ENCODE peak calls at places on chromosome 5, in seven cellular contexts. One of them, this sample, is unnamed.

GRCh38 chr5:6705088-6705487 is 8.1 kb upstream of the TENT4A start:
- DNase-seq in OCI-LY7: no peak
- DNase-seq in HL-60: no peak
- DNase-seq in A549: no peak
- DNase-seq in mesenchymal stem cell: peak
- DNase-seq in transverse colon: no peak
- DNase-seq in fibroblast of pulmonary artery: no peak
- DNase-seq in this sample: no peak

GRCh38 chr5:115565233-115565632 is 20.7 kb upstream of the FEM1C start:
- DNase-seq in A549: no peak
- DNase-seq in mesenchymal stem cell: no peak
- DNase-seq in OCI-LY7: no peak
- DNase-seq in HL-60: no peak
- DNase-seq in fibroblast of pulmonary artery: no peak
- DNase-seq in transverse colon: no peak
- DNase-seq in this sample: no peak

GRCh38 chr5:180291234-180291940 is 496 bp downstream of the MAPK9 start:
- DNase-seq in transverse colon: peak
- DNase-seq in OCI-LY7: peak
- DNase-seq in mesenchymal stem cell: peak
- DNase-seq in HL-60: no peak
- DNase-seq in fibroblast of pulmonary artery: no peak
- DNase-seq in A549: no peak
- DNase-seq in this sample: no peak

GRCh38 chr5:116411101-116411571 is 163.5 kb downstream of the SEMA6A start:
- DNase-seq in A549: no peak
- DNase-seq in fibroblast of pulmonary artery: peak
- DNase-seq in HL-60: no peak
- DNase-seq in OCI-LY7: no peak
- DNase-seq in mesenchymal stem cell: no peak
- DNase-seq in transverse colon: no peak
- DNase-seq in this sample: no peak

GRCh38 chr5:59132131-59132530 is 549.3 kb downstream of the RAB3C start:
- DNase-seq in OCI-LY7: no peak
- DNase-seq in HL-60: no peak
- DNase-seq in transverse colon: no peak
- DNase-seq in fibroblast of pulmonary artery: no peak
- DNase-seq in mesenchymal stem cell: no peak
- DNase-seq in A549: no peak
- DNase-seq in this sample: no peak

GRCh38 chr5:98543490-98543889 is 230.0 kb upstream of the RGMB start:
- DNase-seq in HL-60: no peak
- DNase-seq in fibroblast of pulmonary artery: no peak
- DNase-seq in OCI-LY7: no peak
- DNase-seq in transverse colon: no peak
- DNase-seq in A549: no peak
- DNase-seq in mesenchymal stem cell: no peak
- DNase-seq in this sample: no peak

GRCh38 chr5:72508241-72509170 is 1.3 kb upstream of the ZNF366 start:
- DNase-seq in A549: no peak
- DNase-seq in HL-60: no peak
- DNase-seq in OCI-LY7: peak
- DNase-seq in transverse colon: no peak
- DNase-seq in fibroblast of pulmonary artery: no peak
- DNase-seq in mesenchymal stem cell: no peak
- DNase-seq in this sample: no peak

GRCh38 chr5:137693951-137694721 is 41.8 kb downstream of the KLHL3 start:
- DNase-seq in transverse colon: no peak
- DNase-seq in A549: no peak
- DNase-seq in mesenchymal stem cell: no peak
- DNase-seq in OCI-LY7: no peak
- DNase-seq in fibroblast of pulmonary artery: no peak
- DNase-seq in HL-60: no peak
- DNase-seq in this sample: no peak

GRCh38 chr5:18048449-18048848 is 414.2 kb downstream of the TAF11L14 start:
- DNase-seq in transverse colon: no peak
- DNase-seq in HL-60: no peak
- DNase-seq in fibroblast of pulmonary artery: no peak
- DNase-seq in OCI-LY7: no peak
- DNase-seq in A549: peak
- DNase-seq in mesenchymal stem cell: no peak
- DNase-seq in this sample: peak

GRCh38 chr5:174501461-174502069 is 222.8 kb upstream of the MSX2 start:
- DNase-seq in OCI-LY7: no peak
- DNase-seq in mesenchymal stem cell: no peak
- DNase-seq in A549: no peak
- DNase-seq in HL-60: no peak
- DNase-seq in fibroblast of pulmonary artery: peak
- DNase-seq in transverse colon: no peak
- DNase-seq in this sample: no peak

GRCh38 chr5:91217859-91218258 is 165.3 kb downstream of the ARRDC3 start:
- DNase-seq in mesenchymal stem cell: no peak
- DNase-seq in A549: no peak
- DNase-seq in fibroblast of pulmonary artery: no peak
- DNase-seq in HL-60: no peak
- DNase-seq in transverse colon: no peak
- DNase-seq in OCI-LY7: no peak
- DNase-seq in this sample: no peak

GRCh38 chr5:75510417-75510835 is 1.0 kb downstream of the CERT1 start:
- DNase-seq in OCI-LY7: peak
- DNase-seq in mesenchymal stem cell: peak
- DNase-seq in A549: no peak
- DNase-seq in transverse colon: peak
- DNase-seq in fibroblast of pulmonary artery: peak
- DNase-seq in HL-60: no peak
- DNase-seq in this sample: no peak

GRCh38 chr5:172274951-172275753 is 8.4 kb downstream of the UBTD2 start:
- DNase-seq in fibroblast of pulmonary artery: peak
- DNase-seq in OCI-LY7: no peak
- DNase-seq in transverse colon: no peak
- DNase-seq in mesenchymal stem cell: peak
- DNase-seq in A549: no peak
- DNase-seq in HL-60: no peak
- DNase-seq in this sample: no peak

GRCh38 chr5:68242743-68243142 is 27.2 kb downstream of the PIK3R1 start:
- DNase-seq in OCI-LY7: no peak
- DNase-seq in A549: no peak
- DNase-seq in mesenchymal stem cell: peak
- DNase-seq in HL-60: no peak
- DNase-seq in fibroblast of pulmonary artery: peak
- DNase-seq in transverse colon: no peak
- DNase-seq in this sample: no peak

GRCh38 chr5:68240771-68241170 is 25.2 kb downstream of the PIK3R1 start:
- DNase-seq in mesenchymal stem cell: no peak
- DNase-seq in OCI-LY7: no peak
- DNase-seq in A549: no peak
- DNase-seq in transverse colon: no peak
- DNase-seq in HL-60: no peak
- DNase-seq in fibroblast of pulmonary artery: no peak
- DNase-seq in this sample: no peak

GRCh38 chr5:68243251-68243650 is 27.7 kb downstream of the PIK3R1 start:
- DNase-seq in transverse colon: no peak
- DNase-seq in OCI-LY7: no peak
- DNase-seq in mesenchymal stem cell: no peak
- DNase-seq in HL-60: no peak
- DNase-seq in A549: no peak
- DNase-seq in fibroblast of pulmonary artery: no peak
- DNase-seq in this sample: no peak

GRCh38 chr5:68245325-68245724 is 29.8 kb downstream of the PIK3R1 start:
- DNase-seq in transverse colon: no peak
- DNase-seq in fibroblast of pulmonary artery: peak
- DNase-seq in mesenchymal stem cell: peak
- DNase-seq in OCI-LY7: no peak
- DNase-seq in HL-60: no peak
- DNase-seq in A549: no peak
- DNase-seq in this sample: no peak

DNA sequence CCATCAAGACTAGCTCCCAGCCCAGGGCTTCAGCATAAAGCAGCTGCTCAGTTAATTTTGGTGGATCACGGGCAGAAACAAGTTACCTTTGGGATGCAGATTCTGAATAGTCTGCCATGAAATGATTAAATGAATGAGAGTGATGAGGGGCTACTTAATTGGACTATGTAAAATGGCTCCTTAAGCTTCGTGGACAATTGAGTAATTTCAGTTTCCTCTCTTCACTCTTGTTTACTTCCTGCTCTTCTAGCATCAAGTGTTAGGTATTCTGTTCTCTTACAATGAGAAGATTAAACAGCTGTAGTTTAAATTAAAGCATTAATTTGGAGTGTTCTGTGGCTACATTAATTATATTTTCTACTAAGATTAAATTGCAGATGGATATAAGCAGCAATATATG is 28.1 kb downstream of the PIK3R1 start:
- DNase-seq in transverse colon: no peak
- DNase-seq in mesenchymal stem cell: no peak
- DNase-seq in HL-60: no peak
- DNase-seq in A549: no peak
- DNase-seq in fibroblast of pulmonary artery: no peak
- DNase-seq in OCI-LY7: no peak
- DNase-seq in this sample: no peak
- H3K4me3 ChIP-seq in transverse colon: no peak
- H3K4me3 ChIP-seq in mesenchymal stem cell: no peak
- H3K4me3 ChIP-seq in HL-60: no peak
- H3K4me3 ChIP-seq in A549: no peak
- H3K4me3 ChIP-seq in fibroblast of pulmonary artery: no peak
- H3K4me3 ChIP-seq in OCI-LY7: no peak
- H3K4me3 ChIP-seq in this sample: no peak

DNA sequence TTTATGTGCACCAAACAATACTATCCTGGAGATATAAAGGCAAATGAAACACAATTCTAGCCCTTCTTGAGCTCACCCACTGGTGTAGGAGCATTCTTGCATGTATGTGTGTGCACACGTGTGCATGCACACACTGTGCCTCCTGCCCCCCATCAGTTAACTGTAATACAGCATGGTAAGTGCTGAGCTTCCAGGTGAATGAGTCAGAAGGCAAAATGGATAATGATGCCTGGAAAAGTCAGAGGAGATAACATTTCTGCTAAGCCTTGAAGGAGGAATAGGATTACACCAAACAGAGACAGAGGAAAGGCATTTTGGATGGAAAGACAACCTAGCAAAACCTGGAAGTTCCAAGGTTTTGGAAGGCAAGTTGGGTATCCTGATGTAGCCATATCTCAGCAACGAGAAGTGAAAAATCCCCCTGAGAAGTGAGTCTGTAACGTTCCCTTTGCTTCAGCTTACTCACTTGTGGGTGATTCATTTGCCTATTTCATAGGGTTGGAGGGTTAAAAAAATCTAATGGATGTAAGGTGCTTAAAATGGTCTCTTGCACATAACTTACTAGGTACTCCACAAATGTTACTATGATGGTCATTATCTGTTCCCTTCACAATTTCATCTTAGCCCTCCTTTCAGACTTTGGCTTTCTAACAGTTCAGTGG is 101.4 kb upstream of the STC2 start:
- DNase-seq in mesenchymal stem cell: peak
- DNase-seq in HL-60: no peak
- DNase-seq in transverse colon: no peak
- DNase-seq in OCI-LY7: no peak
- DNase-seq in A549: no peak
- DNase-seq in fibroblast of pulmonary artery: no peak
- DNase-seq in this sample: no peak
- H3K4me3 ChIP-seq in mesenchymal stem cell: no peak
- H3K4me3 ChIP-seq in HL-60: no peak
- H3K4me3 ChIP-seq in transverse colon: no peak
- H3K4me3 ChIP-seq in OCI-LY7: no peak
- H3K4me3 ChIP-seq in A549: no peak
- H3K4me3 ChIP-seq in fibroblast of pulmonary artery: no peak
- H3K4me3 ChIP-seq in this sample: no peak

GRCh38 chr5:111447099-111447498 is 65.2 kb downstream of the STARD4 start:
- DNase-seq in HL-60: no peak
- DNase-seq in A549: no peak
- DNase-seq in transverse colon: no peak
- DNase-seq in fibroblast of pulmonary artery: no peak
- DNase-seq in mesenchymal stem cell: peak
- DNase-seq in OCI-LY7: no peak
- DNase-seq in this sample: no peak
- H3K4me3 ChIP-seq in HL-60: no peak
- H3K4me3 ChIP-seq in A549: no peak
- H3K4me3 ChIP-seq in transverse colon: no peak
- H3K4me3 ChIP-seq in fibroblast of pulmonary artery: no peak
- H3K4me3 ChIP-seq in mesenchymal stem cell: no peak
- H3K4me3 ChIP-seq in OCI-LY7: no peak
- H3K4me3 ChIP-seq in this sample: no peak

GRCh38 chr5:136194611-136195010 is 1.6 kb upstream of the SMIM32 start:
- DNase-seq in transverse colon: no peak
- DNase-seq in mesenchymal stem cell: no peak
- DNase-seq in HL-60: no peak
- DNase-seq in fibroblast of pulmonary artery: no peak
- DNase-seq in A549: no peak
- DNase-seq in OCI-LY7: no peak
- DNase-seq in this sample: no peak

GRCh38 chr5:136192015-136192525 is 892 bp downstream of the SMIM32 start:
- DNase-seq in mesenchymal stem cell: peak
- DNase-seq in A549: no peak
- DNase-seq in HL-60: no peak
- DNase-seq in transverse colon: no peak
- DNase-seq in OCI-LY7: no peak
- DNase-seq in fibroblast of pulmonary artery: peak
- DNase-seq in this sample: no peak

GRCh38 chr5:136191304-136192014 is 1.5 kb downstream of the SMIM32 start:
- DNase-seq in transverse colon: peak
- DNase-seq in fibroblast of pulmonary artery: peak
- DNase-seq in HL-60: no peak
- DNase-seq in OCI-LY7: no peak
- DNase-seq in A549: no peak
- DNase-seq in mesenchymal stem cell: peak
- DNase-seq in this sample: no peak

GRCh38 chr5:136193396-136193935 is 504 bp upstream of the SMIM32 start:
- DNase-seq in transverse colon: no peak
- DNase-seq in fibroblast of pulmonary artery: no peak
- DNase-seq in HL-60: no peak
- DNase-seq in mesenchymal stem cell: no peak
- DNase-seq in A549: no peak
- DNase-seq in OCI-LY7: no peak
- DNase-seq in this sample: no peak

DNA sequence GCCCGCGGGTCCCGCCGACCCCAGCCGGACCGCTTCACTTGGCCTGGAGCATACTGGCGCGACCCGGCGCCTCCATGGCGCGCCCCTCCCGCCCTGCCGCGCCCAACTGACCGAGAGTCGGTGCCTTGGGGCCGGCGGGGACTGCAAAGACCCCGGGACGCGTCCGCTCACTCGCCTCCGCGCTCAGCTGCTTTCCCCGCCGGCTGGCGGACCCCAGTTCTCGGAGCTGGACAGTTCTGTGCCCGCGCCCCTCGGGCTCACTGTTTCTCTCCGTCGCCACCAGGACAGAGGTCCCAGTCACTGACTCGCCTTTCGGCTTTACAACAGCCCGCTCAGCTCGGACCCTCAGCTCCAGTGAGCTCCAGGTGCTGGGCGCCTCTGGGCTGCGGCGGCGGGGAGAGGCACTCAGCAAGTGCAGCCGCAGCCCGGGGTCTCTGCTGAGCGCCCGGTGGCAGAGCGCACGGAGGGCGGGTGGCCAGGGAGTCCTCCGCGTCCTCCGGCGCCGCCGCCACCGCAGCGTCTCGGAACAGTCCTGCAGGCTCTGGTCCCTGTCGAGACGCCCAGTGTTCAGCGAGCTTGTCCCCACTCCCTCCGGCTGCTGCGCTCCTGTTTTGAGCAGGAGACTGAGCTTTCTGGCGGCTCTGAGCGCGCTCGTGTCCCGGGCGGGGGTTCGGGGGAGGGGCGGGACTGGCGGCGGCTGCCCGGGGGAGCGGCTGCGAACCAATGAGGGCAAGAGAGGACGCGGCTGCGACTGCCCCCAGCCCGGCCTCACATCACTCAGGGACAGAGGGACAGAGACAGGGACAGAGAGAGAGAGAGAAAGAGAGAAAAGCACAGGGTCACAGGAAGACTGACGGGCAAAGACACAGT is at the start of gene SMIM32:
- DNase-seq in A549: no peak
- DNase-seq in fibroblast of pulmonary artery: peak
- DNase-seq in mesenchymal stem cell: peak
- DNase-seq in transverse colon: peak
- DNase-seq in HL-60: no peak
- DNase-seq in OCI-LY7: no peak
- DNase-seq in this sample: no peak
- H3K4me3 ChIP-seq in A549: no peak
- H3K4me3 ChIP-seq in fibroblast of pulmonary artery: peak
- H3K4me3 ChIP-seq in mesenchymal stem cell: peak
- H3K4me3 ChIP-seq in transverse colon: peak
- H3K4me3 ChIP-seq in HL-60: no peak
- H3K4me3 ChIP-seq in OCI-LY7: no peak
- H3K4me3 ChIP-seq in this sample: no peak

This sample was measured in LNCaP clone FGC.